ENCODE peak calls at places on chromosomes 2 and 18, in six cellular contexts. E, R, L, A, T and J are unnamed samples.

GRCh38 chr2:183057333-183057985 is 19.2 kb upstream of the NCKAP1 start:
- ATAC-seq in E (no peak), R (peak; percentile 62), L (no peak), A (no peak), T (no peak), J (no peak)

GRCh38 chr18:7809978-7810377 is 242.9 kb downstream of the PTPRM start:
- ATAC-seq in E (no peak), R (no peak), L (no peak), A (no peak), T (no peak), J (no peak)

GRCh38 chr18:12066910-12067511 is 26.6 kb upstream of the ANKRD62 start:
- ATAC-seq in E (no peak), R (no peak), L (no peak), A (no peak), T (no peak), J (no peak)

GRCh38 chr2:85772019-85772745 is 18.4 kb downstream of the ATOH8 start:
- ATAC-seq in E (no peak), R (peak; percentile 93), L (peak; percentile 91), A (peak; percentile 89), T (peak; percentile 88), J (peak; percentile 95)

GRCh38 chr18:47485221-47485797 is 233.8 kb upstream of the SKOR2 start:
- ATAC-seq in E (no peak), R (no peak), L (no peak), A (no peak), T (no peak), J (no peak)

GRCh38 chr2:173148520-173148919 is 72.9 kb downstream of the MAP3K20 start:
- ATAC-seq in E (no peak), R (no peak), L (no peak), A (no peak), T (peak; percentile 52), J (no peak)

GRCh38 chr18:62877448-62878221 is 162.3 kb downstream of the PHLPP1 start:
- ATAC-seq in E (no peak), R (peak; percentile 16), L (no peak), A (no peak), T (no peak), J (peak; percentile 34)

GRCh38 chr18:61764381-61764780 is 128.4 kb downstream of the RNF152 start:
- ATAC-seq in E (peak; percentile 46), R (no peak), L (no peak), A (no peak), T (no peak), J (no peak)

GRCh38 chr2:2229898-2230817 is 100.9 kb downstream of the MYT1L start:
- ATAC-seq in E (no peak), R (peak; percentile 82), L (no peak), A (no peak), T (no peak), J (no peak)

GRCh38 chr2:68491582-68491981 is 24.2 kb downstream of the APLF start:
- ATAC-seq in E (no peak), R (no peak), L (no peak), A (no peak), T (no peak), J (no peak)

GRCh38 chr2:34308140-34308539 is 709.0 kb upstream of the FAM98A start:
- ATAC-seq in E (no peak), R (no peak), L (no peak), A (no peak), T (no peak), J (no peak)

GRCh38 chr2:208189782-208190181 is at the start of gene C2orf80:
- ATAC-seq in E (no peak), R (no peak), L (no peak), A (no peak), T (no peak), J (no peak)

GRCh38 chr2:42367835-42368234 is 6.8 kb upstream of the COX7A2L start:
- ATAC-seq in E (no peak), R (peak; percentile 34), L (no peak), A (peak; percentile 66), T (peak; percentile 35), J (no peak)

GRCh38 chr2:96898135-96898505 is 28.2 kb upstream of the SEMA4C start:
- ATAC-seq in E (no peak), R (no peak), L (no peak), A (peak; percentile 41), T (no peak), J (no peak)

GRCh38 chr2:12807907-12808810 is 91.4 kb downstream of the TRIB2 start:
- ATAC-seq in E (no peak), R (no peak), L (no peak), A (no peak), T (no peak), J (peak; percentile 76)

GRCh38 chr18:13914756-13915155 is 580 bp downstream of the MC2R start:
- ATAC-seq in E (no peak), R (no peak), L (no peak), A (no peak), T (no peak), J (no peak)

GRCh38 chr2:127128508-127128907 is 21.6 kb upstream of the BIN1 start:
- ATAC-seq in E (no peak), R (peak; percentile 99), L (peak; percentile 81), A (peak; percentile 99), T (no peak), J (no peak)